ENCODE peak calls at places on chromosomes 12 and 14, in six cellular contexts. U, J, S, N, B and O are unnamed samples.

GRCh38 chr12:20426191-20426590 is 57.9 kb downstream of the PDE3A start:
- DNase-seq in U (no peak), J (no peak), S (no peak), N (no peak), B (no peak), O (no peak)

GRCh38 chr14:30214014-30214413 is 286.4 kb upstream of the PRKD1 start:
- DNase-seq in U (no peak), J (no peak), S (no peak), N (no peak), B (no peak), O (no peak)

GRCh38 chr12:124498178-124498869 is 69.1 kb downstream of the NCOR2 start:
- DNase-seq in U (no peak), J (no peak), S (no peak), N (no peak), B (no peak), O (peak; percentile 94)

GRCh38 chr12:51873251-51873994 is 14.5 kb upstream of the ANKRD33 start:
- DNase-seq in U (no peak), J (no peak), S (no peak), N (no peak), B (no peak), O (peak; percentile 3)

GRCh38 chr14:64724578-64724930 is 20.3 kb downstream of the PLEKHG3 start:
- DNase-seq in U (no peak), J (no peak), S (no peak), N (no peak), B (no peak), O (no peak)

GRCh38 chr14:105439710-105440553 is 20.3 kb downstream of the MTA1 start:
- DNase-seq in U (no peak), J (no peak), S (peak; percentile 62), N (no peak), B (no peak), O (peak; percentile 91)

GRCh38 chr12:9760699-9761406 is at the start of gene CD69:
- DNase-seq in U (no peak), J (no peak), S (no peak), N (no peak), B (peak; percentile 71), O (peak; percentile 9)

GRCh38 chr12:4116251-4117111 is 157.1 kb upstream of the CCND2 start:
- DNase-seq in U (peak; percentile 58), J (peak; percentile 64), S (no peak), N (no peak), B (peak; percentile 60), O (peak; percentile 79)

GRCh38 chr12:17591113-17591512 is 498.9 kb downstream of the RERGL start:
- DNase-seq in U (no peak), J (no peak), S (no peak), N (no peak), B (no peak), O (no peak)

GRCh38 chr12:63863658-63864455 is 19.4 kb downstream of the SRGAP1 start:
- DNase-seq in U (no peak), J (no peak), S (no peak), N (no peak), B (no peak), O (no peak)

GRCh38 chr12:63864456-63864709 is 19.9 kb downstream of the SRGAP1 start:
- DNase-seq in U (no peak), J (no peak), S (no peak), N (no peak), B (no peak), O (no peak)

GRCh38 chr12:63865448-63865847 is 20.9 kb downstream of the SRGAP1 start:
- DNase-seq in U (no peak), J (no peak), S (no peak), N (no peak), B (no peak), O (no peak)

GRCh38 chr12:63857771-63858670 is 13.5 kb downstream of the SRGAP1 start:
- DNase-seq in U (no peak), J (no peak), S (no peak), N (no peak), B (no peak), O (no peak)

DNA sequence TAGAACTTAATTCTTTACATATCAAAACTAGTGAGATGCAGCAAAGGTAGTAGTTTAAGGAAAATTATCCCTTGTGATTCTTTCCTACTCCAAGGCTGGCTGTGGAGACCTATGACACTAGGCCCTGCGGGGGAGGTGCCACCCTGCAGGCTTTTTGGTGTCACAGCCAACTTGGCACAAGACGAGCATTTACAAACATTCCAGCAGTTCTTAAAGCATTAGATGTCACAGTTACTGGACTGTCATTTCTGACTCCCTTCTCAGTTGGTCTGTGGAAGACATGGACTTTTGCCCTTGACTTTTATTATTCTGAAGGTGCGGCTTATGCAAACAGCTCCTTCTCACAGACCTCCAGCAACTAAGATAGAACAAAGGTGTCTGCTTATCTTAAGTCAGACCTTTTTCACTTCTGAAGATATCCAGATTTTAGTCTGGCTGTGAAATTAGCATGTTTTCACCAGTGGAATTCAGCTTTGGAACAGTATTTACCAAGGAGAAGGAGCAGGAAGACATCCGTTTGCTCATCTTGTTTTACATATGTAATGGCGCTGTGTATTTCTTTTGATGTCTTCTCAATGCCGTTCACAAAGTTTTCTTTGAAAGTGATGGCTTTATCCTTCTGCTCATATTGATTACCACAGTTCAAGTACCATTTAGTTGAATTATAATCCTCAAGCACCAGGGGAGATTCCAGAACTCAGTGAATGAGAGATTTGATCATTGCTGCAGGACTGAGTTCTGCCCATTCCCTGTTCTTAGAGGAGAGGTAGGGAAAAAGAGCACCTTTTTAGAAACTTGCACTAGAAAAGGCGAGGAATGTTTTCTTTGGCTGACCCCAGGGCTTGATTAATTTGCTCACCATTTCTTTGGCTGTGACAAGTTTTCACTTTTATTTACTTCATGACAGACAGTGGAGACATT is 17.9 kb downstream of the SRGAP1 start:
- DNase-seq in U (no peak), J (no peak), S (no peak), N (no peak), B (peak; percentile 76), O (no peak)
- H3K27ac ChIP-seq in U (no peak overlapping the region), J (no peak overlapping the region), S (no peak overlapping the region), N (no peak overlapping the region), B (peak overlapping the region; percentile 81), O (peak overlapping the region; percentile 6)

DNA sequence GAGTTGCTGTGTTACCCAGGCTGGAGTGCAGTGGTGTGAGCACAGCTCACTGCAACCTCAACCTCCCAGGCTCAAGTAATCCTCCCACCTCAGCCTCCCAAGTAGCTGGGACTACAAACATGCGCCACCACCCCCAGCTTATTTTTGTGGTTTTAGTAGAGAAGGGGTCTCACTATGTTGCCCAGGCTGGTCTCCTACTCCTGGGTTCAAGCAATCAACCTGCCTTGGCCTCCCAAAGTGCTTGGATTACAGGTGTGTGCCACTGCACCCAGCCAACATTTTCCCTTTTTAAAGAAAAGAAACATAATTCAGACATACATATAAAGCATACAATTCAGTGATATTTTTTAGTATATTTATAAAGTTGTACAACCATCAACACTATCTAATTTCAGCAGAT is 44.4 kb downstream of the RESF1 start:
- DNase-seq in U (no peak), J (no peak), S (no peak), N (no peak), B (no peak), O (no peak)
- H3K27ac ChIP-seq in U (no peak overlapping the region), J (no peak overlapping the region), S (no peak overlapping the region), N (no peak overlapping the region), B (no peak overlapping the region), O (no peak overlapping the region)

GRCh38 chr12:67354966-67355365 is 85.8 kb downstream of the CAND1 start:
- DNase-seq in U (no peak), J (no peak), S (no peak), N (no peak), B (no peak), O (no peak)
- H3K27ac ChIP-seq in U (no peak overlapping the region), J (no peak overlapping the region), S (no peak overlapping the region), N (no peak overlapping the region), B (no peak overlapping the region), O (peak overlapping the region; percentile 80)

DNA sequence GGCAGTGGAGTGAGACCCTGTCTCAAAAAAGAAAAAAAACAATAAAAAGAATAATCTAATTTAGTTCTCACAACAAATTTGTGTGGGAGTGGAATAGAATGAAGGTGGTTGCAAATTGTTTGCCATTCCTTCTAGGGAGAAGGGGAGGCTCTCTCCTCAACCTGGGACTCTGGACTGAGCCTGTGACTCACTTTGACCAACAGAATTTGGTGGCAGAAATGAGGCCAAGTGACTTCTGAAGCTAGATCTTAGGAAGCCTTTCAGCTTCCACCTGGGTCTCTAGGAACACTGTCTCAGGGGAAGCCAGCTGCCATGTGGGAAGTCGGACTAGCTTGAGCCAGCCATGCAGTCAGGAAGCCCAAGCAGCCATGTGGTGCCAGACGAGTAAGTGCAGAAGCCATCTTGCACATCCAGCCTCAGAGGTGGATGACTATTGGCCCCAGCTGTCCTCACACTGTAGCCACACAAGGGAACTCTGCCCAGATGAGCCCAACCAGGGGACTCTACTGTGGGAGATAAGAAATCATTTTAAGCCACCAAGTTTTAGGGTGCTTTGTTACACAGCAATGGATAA is 14.4 kb downstream of the ALDH2 start:
- DNase-seq in U (no peak), J (no peak), S (no peak), N (no peak), B (no peak), O (no peak)
- H3K27ac ChIP-seq in U (no peak overlapping the region), J (no peak overlapping the region), S (no peak overlapping the region), N (no peak overlapping the region), B (peak overlapping the region; percentile 98), O (no peak overlapping the region)

DNA sequence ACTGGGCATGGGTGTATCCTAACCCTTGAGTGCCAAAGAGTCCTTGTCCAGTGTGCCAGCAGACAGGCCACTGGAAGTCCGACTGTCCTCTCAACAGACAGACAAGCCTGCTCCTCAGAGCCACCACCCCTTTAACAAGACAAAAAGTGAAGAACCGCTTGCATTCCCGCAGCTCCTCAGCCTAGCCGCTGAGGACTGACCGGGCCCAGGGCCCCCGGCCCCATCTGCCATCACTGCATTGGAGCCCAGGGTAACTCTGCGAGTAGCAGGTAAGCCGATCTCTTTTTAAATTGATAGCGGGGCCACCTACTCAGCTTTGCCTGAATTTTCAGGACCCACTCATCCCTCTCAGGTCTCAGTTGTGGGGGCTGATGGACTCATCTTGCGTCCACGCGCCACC is 68.9 kb downstream of the MOK start:
- DNase-seq in U (no peak), J (no peak), S (no peak), N (no peak), B (no peak), O (peak; percentile 58)
- H3K27ac ChIP-seq in U (no peak overlapping the region), J (no peak overlapping the region), S (no peak overlapping the region), N (no peak overlapping the region), B (no peak overlapping the region), O (peak overlapping the region; percentile 96)